ENCODE peak calls at places on chromosome 18, in four cellular contexts. T is heart right ventricle, F is choroid plexus epithelial cell, Z is suprapubic skin. V is an unnamed sample.

GRCh38 chr18:8661754-8662573 is 43.4 kb upstream of the MTCL1 start:
- DNase-seq in T (no peak), F (peak), Z (no peak), V (no peak)

GRCh38 chr18:12326711-12327460 is 18.8 kb downstream of the TUBB6 start:
- DNase-seq in T (no peak), F (no peak), Z (peak), V (no peak)

GRCh38 chr18:67938691-67939090 is 422.2 kb upstream of the DSEL start:
- DNase-seq in T (no peak), F (peak), Z (no peak), V (no peak)

GRCh38 chr18:76374330-76375281 is 120.4 kb downstream of the ZNF516 start:
- DNase-seq in T (no peak), F (no peak), Z (no peak), V (no peak)

GRCh38 chr18:68705119-68705518 is 9.8 kb downstream of the TMX3 start:
- DNase-seq in T (no peak), F (no peak), Z (no peak), V (no peak)

GRCh38 chr18:45049548-45050307 is 369.0 kb downstream of the SETBP1 start:
- DNase-seq in T (no peak), F (no peak), Z (no peak), V (no peak)

GRCh38 chr18:23106575-23106974 is 28.7 kb upstream of the CABLES1 start:
- DNase-seq in T (no peak), F (peak), Z (no peak), V (no peak)

GRCh38 chr18:56853961-56854360 is 202.8 kb downstream of the WDR7 start:
- DNase-seq in T (no peak), F (no peak), Z (no peak), V (no peak)

GRCh38 chr18:12580630-12581342 is 77.1 kb downstream of the SPIRE1 start:
- DNase-seq in T (no peak), F (no peak), Z (no peak), V (no peak)

GRCh38 chr18:51195602-51196115 is 1.8 kb downstream of the MEX3C start:
- DNase-seq in T (peak), F (peak), Z (no peak), V (no peak)

GRCh38 chr18:75003764-75004690 is 204.9 kb downstream of the PTGR3 start:
- DNase-seq in T (no peak), F (peak), Z (no peak), V (no peak)

GRCh38 chr18:56576826-56577573 is 61.4 kb downstream of the TXNL1 start:
- DNase-seq in T (peak), F (peak), Z (no peak), V (no peak)

GRCh38 chr18:50250935-50251334 is 15.4 kb downstream of the CFAP53 start:
- DNase-seq in T (no peak), F (no peak), Z (no peak), V (no peak)

GRCh38 chr18:1653873-1654272 is 749.2 kb downstream of the ADCYAP1 start:
- DNase-seq in T (no peak), F (no peak), Z (no peak), V (no peak)

GRCh38 chr18:23887493-23887892 is 127.1 kb upstream of the TTC39C start:
- DNase-seq in T (no peak), F (peak), Z (no peak), V (no peak)

GRCh38 chr18:53426656-53427055 is 797.8 kb downstream of the MBD2 start:
- DNase-seq in T (no peak), F (peak), Z (no peak), V (no peak)

GRCh38 chr18:13799396-13799795 is 24.6 kb upstream of the MC5R start:
- DNase-seq in T (no peak), F (no peak), Z (no peak), V (no peak)

GRCh38 chr18:31244737-31245432 is 73.1 kb upstream of the DSG1 start:
- DNase-seq in T (no peak), F (no peak), Z (no peak), V (no peak)

GRCh38 chr18:22439447-22439846 is 21.7 kb upstream of the CTAGE1 start:
- DNase-seq in T (no peak), F (peak), Z (no peak), V (no peak)

GRCh38 chr18:74724186-74724585 is 126.5 kb downstream of the ZNF407 start:
- DNase-seq in T (no peak), F (peak), Z (no peak), V (no peak)

GRCh38 chr18:48709371-48709770 is 170.5 kb downstream of the CTIF start:
- DNase-seq in T (peak), F (no peak), Z (no peak), V (no peak)

GRCh38 chr18:12639990-12640880 is 17.7 kb downstream of the SPIRE1 start:
- DNase-seq in T (peak), F (peak), Z (no peak), V (no peak)

GRCh38 chr18:77068321-77068841 is 64.2 kb downstream of the MBP start:
- DNase-seq in T (no peak), F (peak), Z (no peak), V (no peak)

GRCh38 chr18:65359479-65359878 is 391.3 kb upstream of the CDH7 start:
- DNase-seq in T (no peak), F (no peak), Z (no peak), V (no peak)

GRCh38 chr18:36516726-36517125 is 219.2 kb downstream of the FHOD3 start:
- DNase-seq in T (no peak), F (no peak), Z (no peak), V (no peak)

GRCh38 chr18:36352384-36352783 is 54.9 kb downstream of the FHOD3 start:
- DNase-seq in T (no peak), F (peak), Z (no peak), V (no peak)

GRCh38 chr18:62760403-62760734 is 45.0 kb downstream of the PHLPP1 start:
- DNase-seq in T (no peak), F (no peak), Z (no peak), V (no peak)

GRCh38 chr18:41025666-41026065 is 929.4 kb upstream of the PIK3C3 start:
- DNase-seq in T (no peak), F (no peak), Z (no peak), V (no peak)

GRCh38 chr18:37669991-37670534 is 104.5 kb upstream of the CELF4 start:
- DNase-seq in T (no peak), F (no peak), Z (no peak), V (no peak)

GRCh38 chr18:33212363-33212762 is 228.2 kb downstream of the CCDC178 start:
- DNase-seq in T (no peak), F (no peak), Z (no peak), V (no peak)

GRCh38 chr18:33205777-33206176 is 234.7 kb downstream of the CCDC178 start:
- DNase-seq in T (no peak), F (no peak), Z (no peak), V (no peak)

DNA sequence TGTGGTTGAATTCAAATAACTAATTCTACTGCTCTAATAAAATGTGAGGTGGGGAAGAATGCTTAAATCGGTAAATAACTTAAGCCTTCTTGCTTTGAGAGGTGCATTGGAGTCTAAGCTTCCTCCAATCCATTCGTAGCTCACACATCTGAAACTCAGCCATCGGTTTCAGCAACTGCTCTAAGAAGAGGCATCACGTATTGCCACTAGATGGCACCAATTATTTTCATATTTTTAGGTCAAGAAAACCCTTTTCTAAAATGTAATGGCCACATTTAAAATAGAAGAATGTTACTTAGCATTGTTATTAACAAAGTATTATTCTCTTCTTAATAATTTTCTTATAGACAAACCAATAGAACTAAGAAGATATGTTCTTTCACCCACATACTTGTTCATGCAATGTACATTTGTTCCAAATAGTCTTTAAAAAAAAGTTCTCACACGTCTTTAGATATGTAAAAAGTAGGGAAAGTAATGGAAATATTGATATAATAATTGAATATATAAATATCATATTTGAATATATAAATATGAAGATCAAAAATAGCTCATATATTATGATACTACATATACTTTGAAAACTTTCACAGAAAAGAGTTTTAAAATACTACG is 229.8 kb downstream of the CCDC178 start:
- DNase-seq in T (no peak), F (peak), Z (no peak), V (no peak)
- TF ChIP-seq CTCF in T (peak), F (peak), Z (no peak), V (peak)

GRCh38 chr18:59864446-59864764 is 35.4 kb upstream of the PMAIP1 start:
- DNase-seq in T (no peak), F (no peak), Z (no peak), V (no peak)
- TF ChIP-seq CTCF in T (no peak), F (no peak), Z (no peak), V (no peak)

GRCh38 chr18:9691235-9691634 is 16.9 kb upstream of the RAB31 start:
- DNase-seq in T (no peak), F (no peak), Z (no peak), V (no peak)
- TF ChIP-seq CTCF in T (no peak), F (no peak), Z (no peak), V (no peak)

DNA sequence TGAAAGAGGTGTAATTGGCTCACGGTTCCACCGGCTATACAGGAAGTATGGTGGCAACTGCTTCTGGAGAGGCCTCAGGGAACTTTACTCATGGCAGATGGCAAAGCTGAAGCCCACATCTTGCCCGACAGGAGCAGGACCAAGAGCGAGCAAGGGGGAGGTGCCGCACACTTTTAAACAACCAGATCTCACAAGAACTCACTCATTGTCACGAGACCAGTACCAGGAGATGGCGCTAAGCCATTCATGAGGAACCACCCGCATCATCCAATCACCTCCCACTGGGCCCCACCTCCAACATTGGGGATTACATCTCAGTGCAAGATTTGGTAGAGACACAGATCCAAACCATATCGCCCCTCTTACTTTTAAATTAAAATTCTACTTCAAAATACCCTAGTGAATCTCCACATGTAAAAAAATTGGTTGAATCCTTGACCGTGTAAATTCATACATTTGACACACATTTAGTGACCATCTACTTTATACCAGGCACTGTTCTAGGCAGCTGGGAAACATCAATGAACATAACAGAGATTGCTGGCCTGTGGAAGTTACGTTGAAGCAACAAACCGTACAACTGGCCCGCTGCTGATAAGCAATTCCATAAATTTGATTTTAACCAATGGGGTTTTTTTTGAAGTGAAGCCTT is 87.6 kb downstream of the ALPK2 start:
- DNase-seq in T (no peak), F (peak), Z (no peak), V (no peak)
- TF ChIP-seq CTCF in T (peak), F (peak), Z (no peak), V (no peak)

GRCh38 chr18:79925656-79925979 is 25.8 kb downstream of the SLC66A2 start:
- DNase-seq in T (no peak), F (peak), Z (no peak), V (peak)
- TF ChIP-seq CTCF in T (no peak), F (no peak), Z (no peak), V (no peak)